ENCODE peak calls at places on chromosomes 3 and 15, in ten cellular contexts. F is foreskin fibroblast; E is cardiac septum; Q is HTR-8/SVneo; Y is activated CD8-positive, alpha-beta memory T cell treated with anti-CD3 and anti-CD28 coated beads for 48 hours; L is neural crest cell; P is memory B cell; M is AG09319; T is A172; U is NCI-H774. D is an unnamed sample.

GRCh38 chr3:123804676-123805075 is 79.5 kb downstream of the MYLK start:
- DNase-seq in F (no peak), E (no peak), Q (no peak), Y (no peak), L (no peak), P (no peak), M (no peak), T (no peak), U (no peak), D (no peak)

GRCh38 chr3:2036096-2036495 is 62.6 kb upstream of the CNTN4 start:
- DNase-seq in F (no peak), E (no peak), Q (no peak), Y (no peak), L (no peak), P (no peak), M (no peak), T (no peak), U (no peak), D (no peak)

GRCh38 chr3:195080125-195080524 is 190.8 kb downstream of the XXYLT1 start:
- DNase-seq in F (no peak), E (peak), Q (no peak), Y (no peak), L (no peak), P (no peak), M (no peak), T (no peak), U (no peak), D (no peak)

GRCh38 chr3:129040039-129040336 is 20.6 kb upstream of the GP9 start:
- DNase-seq in F (no peak), E (no peak), Q (no peak), Y (no peak), L (no peak), P (no peak), M (no peak), T (no peak), U (no peak), D (no peak)

GRCh38 chr3:133954961-133955360 is 59.3 kb upstream of the RAB6B start:
- DNase-seq in F (no peak), E (no peak), Q (no peak), Y (no peak), L (no peak), P (no peak), M (no peak), T (no peak), U (no peak), D (no peak)

GRCh38 chr15:98154863-98155262 is 194.4 kb downstream of the ARRDC4 start:
- DNase-seq in F (peak), E (no peak), Q (peak), Y (no peak), L (no peak), P (no peak), M (peak), T (peak), U (no peak), D (no peak)

GRCh38 chr3:172591876-172592771 is 68.9 kb upstream of the TNFSF10 start:
- DNase-seq in F (no peak), E (no peak), Q (no peak), Y (peak), L (no peak), P (peak), M (no peak), T (peak), U (no peak), D (no peak)

GRCh38 chr15:99613887-99614642 is 48.3 kb downstream of the MEF2A start:
- DNase-seq in F (peak), E (no peak), Q (no peak), Y (no peak), L (no peak), P (no peak), M (peak), T (no peak), U (no peak), D (no peak)

GRCh38 chr3:88807471-88808090 is 299.8 kb upstream of the EPHA3 start:
- DNase-seq in F (peak), E (no peak), Q (peak), Y (no peak), L (no peak), P (no peak), M (peak), T (no peak), U (no peak), D (no peak)

GRCh38 chr15:64152507-64153387 is 1.2 kb downstream of the SNX22 start:
- DNase-seq in F (no peak), E (no peak), Q (no peak), Y (no peak), L (no peak), P (peak), M (no peak), T (no peak), U (no peak), D (no peak)

GRCh38 chr3:154022603-154023002 is 98.6 kb upstream of the ARHGEF26 start:
- DNase-seq in F (no peak), E (no peak), Q (no peak), Y (no peak), L (no peak), P (no peak), M (no peak), T (no peak), U (peak), D (no peak)

GRCh38 chr15:100687532-100688215 is 85.3 kb downstream of the ASB7 start:
- DNase-seq in F (peak), E (no peak), Q (peak), Y (no peak), L (no peak), P (no peak), M (no peak), T (peak), U (no peak), D (no peak)

GRCh38 chr3:190382082-190382481 is 5.9 kb upstream of the CLDN16 start:
- DNase-seq in F (peak), E (no peak), Q (no peak), Y (no peak), L (no peak), P (no peak), M (peak), T (peak), U (no peak), D (no peak)

GRCh38 chr3:66200786-66201185 is 20.0 kb upstream of the SLC25A26 start:
- DNase-seq in F (no peak), E (no peak), Q (no peak), Y (no peak), L (no peak), P (no peak), M (no peak), T (no peak), U (no peak), D (no peak)

GRCh38 chr3:74515451-74515850 is 99.0 kb downstream of the CNTN3 start:
- DNase-seq in F (no peak), E (no peak), Q (no peak), Y (no peak), L (no peak), P (no peak), M (no peak), T (no peak), U (no peak), D (no peak)

GRCh38 chr15:39188314-39188713 is 392.6 kb upstream of the THBS1 start:
- DNase-seq in F (no peak), E (no peak), Q (no peak), Y (no peak), L (no peak), P (no peak), M (no peak), T (no peak), U (no peak), D (no peak)

GRCh38 chr3:49721861-49722781 is 1.6 kb downstream of the GMPPB start:
- DNase-seq in F (no peak), E (peak), Q (no peak), Y (no peak), L (no peak), P (no peak), M (no peak), T (no peak), U (no peak), D (no peak)

GRCh38 chr15:77851696-77852095 is 219.0 kb upstream of the LINGO1 start:
- DNase-seq in F (no peak), E (peak), Q (no peak), Y (no peak), L (no peak), P (no peak), M (no peak), T (no peak), U (no peak), D (no peak)

GRCh38 chr3:124800511-124801374 is 70.5 kb downstream of the UMPS start:
- DNase-seq in F (no peak), E (peak), Q (no peak), Y (no peak), L (no peak), P (no peak), M (no peak), T (peak), U (no peak), D (no peak)

GRCh38 chr3:133561682-133562081 is 11.8 kb upstream of the CDV3 start:
- DNase-seq in F (no peak), E (no peak), Q (no peak), Y (no peak), L (no peak), P (no peak), M (no peak), T (no peak), U (no peak), D (no peak)

GRCh38 chr3:63364909-63365308 is 86.8 kb downstream of the SYNPR start:
- DNase-seq in F (no peak), E (no peak), Q (no peak), Y (no peak), L (no peak), P (no peak), M (no peak), T (no peak), U (no peak), D (no peak)

GRCh38 chr3:119636194-119636593 is 24.2 kb downstream of the POPDC2 start:
- DNase-seq in F (no peak), E (no peak), Q (no peak), Y (no peak), L (no peak), P (no peak), M (no peak), T (peak), U (no peak), D (no peak)

GRCh38 chr3:70980646-70981031 is 602.9 kb downstream of the FOXP1 start:
- DNase-seq in F (no peak), E (no peak), Q (no peak), Y (no peak), L (no peak), P (no peak), M (no peak), T (no peak), U (no peak), D (no peak)